ENCODE peak calls at places on chromosome 15, in eight cellular contexts. F is stimulated activated CD4-positive, alpha-beta T cell treated with anti-CD3 and anti-CD28 coated beads, Interleukin-4, amount 100 ng/mL, for 1 hour; Z is GM10248; Y is A549; L is IMR-90; I is nephron progenitor cell; E is dermis microvascular lymphatic vessel endothelial cell; C is non-pigmented ciliary epithelial cell. G is an unnamed sample.

GRCh38 chr15:65020419-65020818 is 9.0 kb downstream of the MTFMT start:
- DNase-seq in L (no peak), C (no peak), E (no peak), Y (peak), F (no peak), I (no peak), Z (no peak), G (no peak)

GRCh38 chr15:72970965-72971746 is 81.1 kb upstream of the NEO1 start:
- DNase-seq in C (no peak), L (peak), I (peak), E (no peak), Z (no peak), Y (no peak), F (no peak), G (no peak)

GRCh38 chr15:92801412-92801773 is 98.7 kb upstream of the CHD2 start:
- DNase-seq in L (peak), I (no peak), F (no peak), Z (no peak), C (peak), Y (no peak), E (no peak), G (no peak)

GRCh38 chr15:66211670-66212455 is 41.7 kb downstream of the MEGF11 start:
- DNase-seq in I (no peak), E (no peak), Z (no peak), L (no peak), Y (no peak), C (no peak), F (no peak), G (no peak)

GRCh38 chr15:31221936-31222515 is 104.6 kb upstream of the KLF13 start:
- DNase-seq in Z (no peak), F (no peak), Y (no peak), E (no peak), I (no peak), C (no peak), L (no peak), G (no peak)

GRCh38 chr15:48366574-48367312 is 35.5 kb downstream of the DUT start:
- DNase-seq in E (no peak), I (no peak), Z (no peak), Y (no peak), C (no peak), L (no peak), F (no peak), G (no peak)

GRCh38 chr15:89383635-89384604 is 49.3 kb upstream of the POLG start:
- DNase-seq in L (peak), Y (no peak), I (no peak), E (no peak), F (no peak), C (no peak), Z (no peak), G (no peak)

GRCh38 chr15:85702321-85703230 is 92.1 kb downstream of the KLHL25 start:
- DNase-seq in L (peak), Y (no peak), E (no peak), F (no peak), Z (no peak), I (no peak), C (no peak), G (peak)

GRCh38 chr15:81133782-81134461 is at the start of gene CFAP161:
- DNase-seq in L (peak), I (peak), Z (peak), E (peak), F (peak), Y (peak), C (no peak), G (no peak)

GRCh38 chr15:74373731-74374647 is 6.5 kb upstream of the CYP11A1 start:
- DNase-seq in L (peak), I (peak), Z (peak), C (no peak), F (peak), Y (peak), E (peak), G (peak)

GRCh38 chr15:73240864-73241499 is 127.8 kb downstream of the HCN4 start:
- DNase-seq in F (peak), C (no peak), I (peak), L (peak), E (peak), Z (peak), Y (peak), G (peak)

GRCh38 chr15:68187559-68187958 is 17.6 kb downstream of the CALML4 start:
- DNase-seq in E (peak), L (peak), Y (no peak), Z (no peak), I (no peak), F (no peak), C (no peak), G (no peak)

GRCh38 chr15:29570121-29570930 is 251.9 kb downstream of the TJP1 start:
- DNase-seq in Y (no peak), I (peak), C (no peak), F (no peak), L (no peak), E (no peak), Z (no peak), G (no peak)

GRCh38 chr15:34657469-34658127 is 74.1 kb upstream of the GOLGA8B start:
- DNase-seq in I (no peak), E (no peak), Y (no peak), F (no peak), L (no peak), C (no peak), Z (no peak), G (no peak)

GRCh38 chr15:40960151-40960885 is 7.0 kb downstream of the CHAC1 start:
- DNase-seq in F (no peak), Z (no peak), L (no peak), E (no peak), I (no peak), C (no peak), Y (no peak), G (no peak)

GRCh38 chr15:100716456-100717085 is 114.2 kb downstream of the ASB7 start:
- DNase-seq in C (no peak), F (no peak), E (no peak), Y (no peak), I (no peak), L (no peak), Z (no peak), G (no peak)

GRCh38 chr15:92869977-92870644 is 30.0 kb upstream of the CHD2 start:
- DNase-seq in Y (no peak), I (no peak), L (peak), F (no peak), E (no peak), Z (no peak), C (no peak), G (no peak)

GRCh38 chr15:87998658-87999057 is 257.9 kb downstream of the NTRK3 start:
- DNase-seq in L (no peak), F (no peak), Y (no peak), E (no peak), C (no peak), Z (no peak), I (no peak), G (no peak)

GRCh38 chr15:95365615-95366107 is 964.8 kb upstream of the NR2F2 start:
- DNase-seq in Z (no peak), L (peak), C (no peak), F (no peak), E (peak), Y (no peak), I (no peak), G (no peak)

GRCh38 chr15:48413304-48413703 is 82.1 kb downstream of the DUT start:
- DNase-seq in C (no peak), Y (no peak), Z (no peak), E (no peak), L (peak), F (no peak), I (no peak), G (no peak)

GRCh38 chr15:26872206-26872605 is 5.3 kb downstream of the GABRA5 start:
- DNase-seq in Z (no peak), I (no peak), L (no peak), C (no peak), Y (no peak), E (no peak), F (no peak), G (no peak)

GRCh38 chr15:81176291-81176893 is 20.3 kb upstream of the IL16 start:
- DNase-seq in C (no peak), F (no peak), Y (no peak), E (no peak), I (no peak), L (no peak), Z (no peak), G (no peak)

GRCh38 chr15:23033979-23034378 is 5.4 kb downstream of the TUBGCP5 start:
- DNase-seq in Z (no peak), F (no peak), C (no peak), Y (no peak), L (no peak), E (no peak), I (no peak), G (no peak)

GRCh38 chr15:60945196-60945595 is 283.9 kb downstream of the RORA start:
- DNase-seq in Y (no peak), E (peak), Z (no peak), I (no peak), L (no peak), F (no peak), C (no peak), G (no peak)

GRCh38 chr15:25795712-25796111 is 67.4 kb downstream of the ATP10A start:
- DNase-seq in Z (no peak), E (no peak), C (no peak), F (no peak), I (no peak), L (no peak), Y (no peak), G (no peak)

GRCh38 chr15:89105147-89105546 is 16.9 kb downstream of the ABHD2 start:
- DNase-seq in C (peak), Z (no peak), L (peak), F (no peak), E (no peak), I (no peak), Y (no peak), G (no peak)

GRCh38 chr15:50940506-50940905 is 32.0 kb downstream of the AP4E1 start:
- DNase-seq in C (no peak), Y (no peak), L (peak), I (no peak), Z (no peak), F (no peak), E (peak), G (no peak)

GRCh38 chr15:93865610-93866009 is 365.8 kb upstream of the MCTP2 start:
- DNase-seq in E (no peak), C (no peak), L (no peak), I (no peak), Z (no peak), F (no peak), Y (no peak), G (no peak)

GRCh38 chr15:56978898-56979662 is 60.6 kb downstream of the TCF12 start:
- DNase-seq in C (peak), I (no peak), F (no peak), Z (no peak), Y (no peak), L (peak), E (no peak), G (no peak)

GRCh38 chr15:56734013-56734625 is 810 bp upstream of the ZNF280D start:
- DNase-seq in I (no peak), E (no peak), Y (no peak), Z (no peak), F (no peak), C (no peak), L (no peak), G (no peak)

GRCh38 chr15:91456251-91456718 is 356.2 kb downstream of the SV2B start:
- DNase-seq in I (no peak), Z (no peak), C (peak), E (no peak), Y (no peak), L (peak), F (no peak), G (no peak)

GRCh38 chr15:79091204-79091867 is 756 bp upstream of the RASGRF1 start:
- DNase-seq in L (peak), I (peak), Z (no peak), E (no peak), Y (peak), C (no peak), F (peak), G (no peak)

GRCh38 chr15:86663304-86663703 is 583.6 kb downstream of the AGBL1 start:
- DNase-seq in I (no peak), E (no peak), F (no peak), Y (no peak), C (no peak), L (no peak), Z (no peak), G (no peak)

GRCh38 chr15:73753250-73754130 is at the start of gene INSYN1:
- DNase-seq in C (no peak), Y (peak), F (no peak), E (no peak), L (no peak), Z (no peak), I (peak), G (no peak)

GRCh38 chr15:36584511-36584910 is 5.1 kb downstream of the CDIN1 start:
- DNase-seq in Z (no peak), F (no peak), I (no peak), C (no peak), E (no peak), Y (no peak), L (no peak), G (no peak)

GRCh38 chr15:32952901-32953889 is 235.4 kb downstream of the GREM1 start:
- DNase-seq in L (peak), F (no peak), Y (no peak), E (no peak), I (peak), C (no peak), Z (no peak), G (no peak)

G was measured in effector CD4-positive, alpha-beta T cell.